ENCODE peak calls at places on chromosomes 13 and 19, in eight cellular contexts. L is lung; F is Caco-2; R is T-helper 17 cell; V is breast epithelium; N is sigmoid colon; T is osteoblast; S is stimulated activated CD4-positive, alpha-beta T cell treated with anti-CD3 and anti-CD28 coated beads, Interleukin-1b, Interleukin-23, amount 100 ng/mL, for 1 hour. C is an unnamed sample.

GRCh38 chr19:17544418-17544817 is 11.0 kb upstream of the COLGALT1 start:
- DNase-seq in L (no peak), F (no peak), R (no peak), V (no peak), N (no peak), T (no peak), S (no peak), C (no peak)

GRCh38 chr13:50365300-50365682 is 350.0 kb downstream of the KCNRG start:
- DNase-seq in L (no peak), F (no peak), R (no peak), V (no peak), N (no peak), T (no peak), S (no peak), C (no peak)

GRCh38 chr13:100541882-100542545 is 46.6 kb downstream of the GGACT start:
- DNase-seq in L (no peak), F (no peak), R (no peak), V (no peak), N (peak; percentile 44), T (no peak), S (no peak), C (no peak)

GRCh38 chr19:12806242-12807131 is at the start of gene RNASEH2A:
- DNase-seq in L (peak; percentile 88), F (peak; percentile 90), R (peak; percentile 75), V (peak; percentile 74), N (peak; percentile 94), T (peak; percentile 99), S (peak; percentile 63), C (peak; percentile 94)

GRCh38 chr19:18501832-18502231 is 20.0 kb downstream of the ELL start:
- DNase-seq in L (no peak), F (no peak), R (no peak), V (no peak), N (peak; percentile 89), T (peak; percentile 53), S (no peak), C (peak; percentile 85)

GRCh38 chr13:52010890-52011689 is at the start of gene ATP7B:
- DNase-seq in L (no peak), F (peak; percentile 56), R (peak; percentile 12), V (no peak), N (peak; percentile 68), T (peak; percentile 73), S (no peak), C (no peak)

GRCh38 chr13:111251646-111252448 is 68.6 kb upstream of the TEX29 start:
- DNase-seq in L (no peak), F (no peak), R (no peak), V (no peak), N (no peak), T (no peak), S (no peak), C (no peak)

GRCh38 chr13:84985860-84986259 is 813.4 kb downstream of the SLITRK6 start:
- DNase-seq in L (no peak), F (peak; percentile 9), R (no peak), V (no peak), N (no peak), T (no peak), S (no peak), C (no peak)

GRCh38 chr13:75372517-75372916 is 109.5 kb downstream of the TBC1D4 start:
- DNase-seq in L (no peak), F (peak; percentile 59), R (no peak), V (no peak), N (no peak), T (no peak), S (no peak), C (no peak)

GRCh38 chr19:35216026-35216832 is 12.3 kb downstream of the FAM187B start:
- DNase-seq in L (no peak), F (no peak), R (no peak), V (no peak), N (no peak), T (peak; percentile 32), S (no peak), C (no peak)

GRCh38 chr13:72246396-72246795 is 379.4 kb upstream of the DACH1 start:
- DNase-seq in L (no peak), F (no peak), R (no peak), V (no peak), N (no peak), T (no peak), S (no peak), C (no peak)

GRCh38 chr13:70967564-70967963 is 859.3 kb upstream of the KLHL1 start:
- DNase-seq in L (no peak), F (no peak), R (no peak), V (no peak), N (no peak), T (no peak), S (no peak), C (no peak)

GRCh38 chr13:114230575-114230974 is 4.1 kb upstream of the CDC16 start:
- DNase-seq in L (no peak), F (no peak), R (no peak), V (no peak), N (no peak), T (no peak), S (no peak), C (no peak)

GRCh38 chr19:46840157-46840942 is 10.3 kb downstream of the AP2S1 start:
- DNase-seq in L (no peak), F (peak; percentile 69), R (peak; percentile 38), V (no peak), N (peak; percentile 77), T (peak; percentile 88), S (no peak), C (no peak)

GRCh38 chr19:38698225-38699026 is 45.8 kb downstream of the CAPN12 start:
- DNase-seq in L (no peak), F (no peak), R (no peak), V (no peak), N (no peak), T (peak; percentile 39), S (no peak), C (no peak)